ENCODE peak calls at places on chromosomes 13 and 19, in four cellular contexts. N, K, T and H are unnamed samples.

GRCh38 chr13:33323766-33324525 is 38.4 kb upstream of the STARD13 start:
- DNase-seq in N (no peak), K (no peak), T (no peak), H (no peak)

GRCh38 chr19:5743640-5744039 is 23.2 kb downstream of the CATSPERD start:
- DNase-seq in N (no peak), K (no peak), T (no peak), H (no peak)

GRCh38 chr13:29991343-29991742 is 140.9 kb upstream of the UBL3 start:
- DNase-seq in N (no peak), K (no peak), T (no peak), H (no peak)

GRCh38 chr19:1122972-1123363 is 19.2 kb downstream of the GPX4 start:
- DNase-seq in N (no peak), K (peak; percentile 80), T (peak; percentile 55), H (peak; percentile 85)

GRCh38 chr13:40063278-40063698 is 407.8 kb downstream of the COG6 start:
- DNase-seq in N (no peak), K (no peak), T (peak; percentile 49), H (no peak)

GRCh38 chr19:40326201-40326600 is 22.0 kb downstream of the C19orf47 start:
- DNase-seq in N (no peak), K (no peak), T (no peak), H (no peak)

GRCh38 chr19:38250821-38251563 is 5.2 kb downstream of the PPP1R14A start:
- DNase-seq in N (peak; percentile 44), K (peak; percentile 60), T (peak; percentile 61), H (peak; percentile 81)

GRCh38 chr13:109146912-109147624 is 517.7 kb downstream of the MYO16 start:
- DNase-seq in N (no peak), K (no peak), T (no peak), H (no peak)

GRCh38 chr19:54464044-54464623 is 556 bp upstream of the LENG9 start:
- DNase-seq in N (peak; percentile 67), K (peak; percentile 99), T (peak; percentile 97), H (peak; percentile 97)

GRCh38 chr13:99990045-99990977 is 8.7 kb downstream of the ZIC2 start:
- DNase-seq in N (no peak), K (no peak), T (no peak), H (no peak)

GRCh38 chr13:61413572-61413971 is 2.1 kb downstream of the PCDH20 start:
- DNase-seq in N (no peak), K (no peak), T (no peak), H (no peak)

GRCh38 chr19:16714702-16715294 is 4.8 kb upstream of the NWD1 start:
- DNase-seq in N (peak; percentile 27), K (peak; percentile 64), T (peak; percentile 28), H (peak; percentile 72)

GRCh38 chr13:34462843-34463242 is 479.2 kb upstream of the NBEA start:
- DNase-seq in N (no peak), K (peak; percentile 29), T (no peak), H (no peak)

GRCh38 chr19:4717191-4717965 is 6.3 kb downstream of the DPP9 start:
- DNase-seq in N (peak; percentile 45), K (no peak), T (no peak), H (no peak)

GRCh38 chr19:31145909-31146453 is 203.3 kb downstream of the TSHZ3 start:
- DNase-seq in N (no peak), K (no peak), T (no peak), H (no peak)

GRCh38 chr13:97028441-97029299 is 34.4 kb upstream of the OXGR1 start:
- DNase-seq in N (peak; percentile 60), K (peak; percentile 67), T (peak; percentile 71), H (peak; percentile 73)

GRCh38 chr13:50726164-50726563 is 117.3 kb downstream of the DLEU7 start:
- DNase-seq in N (no peak), K (no peak), T (no peak), H (no peak)

GRCh38 chr13:64925727-64926126 is 2304.4 kb downstream of the PCDH9 start:
- DNase-seq in N (no peak), K (no peak), T (no peak), H (no peak)

GRCh38 chr13:112172641-112173171 is 105.8 kb downstream of the SOX1 start:
- DNase-seq in N (no peak), K (no peak), T (no peak), H (no peak)

GRCh38 chr13:98582947-98583346 is 6.0 kb upstream of the STK24 start:
- DNase-seq in N (no peak), K (no peak), T (no peak), H (no peak)

GRCh38 chr19:38389101-38389925 is 816 bp downstream of the SPRED3 start:
- DNase-seq in N (no peak), K (no peak), T (no peak), H (no peak)

GRCh38 chr13:99178636-99179035 is 22.0 kb upstream of the UBAC2 start:
- DNase-seq in N (no peak), K (no peak), T (no peak), H (no peak)

GRCh38 chr19:1873524-1874473 is 10.4 kb upstream of the KLF16 start:
- DNase-seq in N (no peak), K (peak; percentile 77), T (peak; percentile 74), H (no peak)

GRCh38 chr19:13156968-13157882 is 7.0 kb downstream of the IER2 start:
- DNase-seq in N (no peak), K (no peak), T (no peak), H (peak; percentile 35)

GRCh38 chr19:5038631-5039271 is 69.8 kb downstream of the KDM4B start:
- DNase-seq in N (no peak), K (peak; percentile 40), T (no peak), H (no peak)

GRCh38 chr13:105929486-105929885 is 606.0 kb downstream of the EFNB2 start:
- DNase-seq in N (no peak), K (no peak), T (no peak), H (no peak)
- TF ChIP-seq POLR2A in N (no peak), K (no peak), T (no peak), H (no peak)

GRCh38 chr13:26878465-26878864 is 117.9 kb upstream of the GPR12 start:
- DNase-seq in N (no peak), K (no peak), T (no peak), H (no peak)

GRCh38 chr13:26872444-26873173 is 112.0 kb upstream of the GPR12 start:
- DNase-seq in N (no peak), K (peak; percentile 29), T (peak; percentile 20), H (peak; percentile 33)

GRCh38 chr13:26867451-26868067 is 107.0 kb upstream of the GPR12 start:
- DNase-seq in N (no peak), K (no peak), T (no peak), H (no peak)

DNA sequence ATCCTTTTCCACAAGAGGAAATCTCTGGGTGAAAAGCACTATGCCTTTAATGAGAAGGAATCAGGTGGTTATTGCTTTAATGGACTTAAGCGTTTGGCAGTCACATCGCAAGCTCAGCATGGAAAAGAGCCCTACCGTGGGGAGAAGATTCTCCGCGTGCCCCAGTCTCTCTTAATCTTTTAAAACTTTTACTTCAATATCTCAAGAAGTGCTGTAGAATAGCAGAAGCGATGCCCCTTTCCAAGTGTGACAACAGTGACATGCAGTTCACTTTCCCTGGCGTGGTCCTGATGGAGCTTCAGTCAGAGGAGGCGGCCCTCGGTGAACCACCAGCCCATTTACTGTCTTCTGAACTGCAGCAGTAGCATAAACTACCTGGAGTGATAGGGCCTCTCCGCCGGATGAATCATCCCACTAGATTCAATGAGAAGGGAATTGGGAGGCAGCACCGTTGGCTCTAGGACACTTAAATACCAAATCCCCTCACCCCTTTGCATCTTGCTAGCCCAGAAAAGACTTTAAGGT is 112.7 kb upstream of the GPR12 start:
- DNase-seq in N (no peak), K (no peak), T (no peak), H (no peak)
- TF ChIP-seq CTCF in N (no peak), K (no peak), T (no peak), H (no peak)

GRCh38 chr19:48695743-48696352 is at the start of gene FUT2:
- DNase-seq in N (no peak), K (peak; percentile 90), T (peak; percentile 79), H (peak; percentile 90)
- TF ChIP-seq POLR2A in N (no peak), K (no peak), T (peak; percentile 87), H (peak; percentile 97)

GRCh38 chr19:45428385-45429231 is 4.9 kb upstream of the ERCC1 start:
- DNase-seq in N (no peak), K (peak; percentile 38), T (no peak), H (peak; percentile 52)
- TF ChIP-seq CTCF in N (peak; percentile 39), K (no peak), T (peak; percentile 32), H (peak; percentile 23)

GRCh38 chr19:50486823-50487515 is 10.3 kb upstream of the GARIN5A start:
- DNase-seq in N (no peak), K (no peak), T (peak; percentile 45), H (no peak)
- TF ChIP-seq POLR2A in N (no peak), K (no peak), T (no peak), H (no peak)

GRCh38 chr19:43723588-43723987 is 7.7 kb downstream of the IRGC start:
- DNase-seq in N (no peak), K (no peak), T (no peak), H (no peak)
- TF ChIP-seq CTCF in N (no peak), K (no peak), T (peak; percentile 7), H (peak; percentile 47)

GRCh38 chr19:49149652-49150105 is 5.5 kb downstream of the HRC start:
- DNase-seq in N (no peak), K (peak; percentile 58), T (peak; percentile 76), H (peak; percentile 60)
- TF ChIP-seq POLR2A in N (no peak), K (no peak), T (no peak), H (no peak)